ENCODE peak calls at places on chromosomes 16 and 17, in four cellular contexts. H is A549, B is H1, Y is K562. G is an unnamed sample.

GRCh38 chr17:8649157-8650118 is 18.9 kb upstream of the MYH10 start:
- DNase-seq in H (no peak), B (no peak), Y (no peak), G (no peak)

GRCh38 chr17:65956814-65957213 is 235.1 kb downstream of the CEP112 start:
- DNase-seq in H (no peak), B (no peak), Y (no peak), G (peak; percentile 11)

GRCh38 chr16:51149251-51149661 is 1.8 kb downstream of the SALL1 start:
- DNase-seq in H (no peak), B (no peak), Y (no peak), G (no peak)

GRCh38 chr17:7233701-7234099 is 617 bp downstream of the DVL2 start:
- DNase-seq in H (no peak), B (no peak), Y (no peak), G (no peak)

GRCh38 chr16:28090646-28091377 is 27.3 kb upstream of the GSG1L start:
- DNase-seq in H (no peak), B (peak; percentile 66), Y (peak; percentile 32), G (no peak)

GRCh38 chr16:25395528-25395927 is 137.9 kb upstream of the ZKSCAN2 start:
- DNase-seq in H (no peak), B (no peak), Y (no peak), G (no peak)

GRCh38 chr16:55433030-55433429 is 46.0 kb upstream of the MMP2 start:
- DNase-seq in H (no peak), B (no peak), Y (no peak), G (peak; percentile 42)

GRCh38 chr16:84315422-84315821 is 20.7 kb downstream of the WFDC1 start:
- DNase-seq in H (no peak), B (no peak), Y (no peak), G (peak; percentile 46)

GRCh38 chr16:79726902-79727301 is 126.4 kb upstream of the MAF start:
- DNase-seq in H (no peak), B (no peak), Y (no peak), G (no peak)

GRCh38 chr16:79728048-79728922 is 127.7 kb upstream of the MAF start:
- DNase-seq in H (no peak), B (peak; percentile 10), Y (no peak), G (no peak)

GRCh38 chr16:79721186-79721745 is 120.7 kb upstream of the MAF start:
- DNase-seq in H (no peak), B (no peak), Y (no peak), G (no peak)

GRCh38 chr16:79728923-79729240 is 128.3 kb upstream of the MAF start:
- DNase-seq in H (no peak), B (no peak), Y (no peak), G (no peak)

DNA sequence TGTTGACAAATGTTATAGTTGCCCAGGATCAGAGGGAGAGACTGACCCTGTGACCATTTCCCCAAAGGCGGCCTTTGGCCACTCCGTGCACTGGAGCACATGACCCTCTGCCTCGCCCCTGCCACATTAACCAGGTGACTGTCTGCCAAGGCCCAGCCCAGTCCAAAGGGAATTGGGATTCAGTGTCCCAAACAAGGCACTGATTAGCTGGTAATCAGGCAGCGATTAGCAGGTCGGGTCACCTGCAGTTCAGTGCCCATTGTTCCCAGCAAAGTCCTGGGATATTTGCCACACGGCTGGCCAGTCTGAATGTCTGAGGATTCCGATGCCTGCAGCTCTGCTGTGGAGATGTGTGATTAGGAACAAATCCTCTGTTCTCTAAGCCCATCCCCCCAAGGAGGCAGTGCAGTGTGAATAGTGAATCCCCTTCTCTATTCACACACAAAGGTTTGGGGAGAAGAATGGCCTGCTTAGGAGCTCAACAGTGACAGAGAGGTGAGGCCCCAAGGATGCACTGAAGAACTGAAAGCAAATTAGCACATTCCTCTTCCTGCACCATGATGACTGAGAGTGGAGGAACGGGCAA is 123.1 kb upstream of the MAF start:
- DNase-seq in H (no peak), B (no peak), Y (no peak), G (no peak)
- TF ChIP-seq RNF2 in H (no peak), B (no peak), Y (no peak), G (no peak)

GRCh38 chr17:323181-323580 is 29.4 kb downstream of the RPH3AL start:
- DNase-seq in H (no peak), B (no peak), Y (no peak), G (no peak)
- TF ChIP-seq RNF2 in H (no peak), B (no peak), Y (no peak), G (no peak)

GRCh38 chr17:50220811-50221210 is 19.4 kb upstream of the COL1A1 start:
- DNase-seq in H (no peak), B (no peak), Y (no peak), G (no peak)

GRCh38 chr17:50219939-50220465 is 18.6 kb upstream of the COL1A1 start:
- DNase-seq in H (no peak), B (no peak), Y (no peak), G (peak; percentile 87)

GRCh38 chr17:50219345-50219744 is 17.9 kb upstream of the COL1A1 start:
- DNase-seq in H (peak; percentile 71), B (no peak), Y (no peak), G (peak; percentile 47)

GRCh38 chr17:50218071-50218759 is 16.8 kb upstream of the COL1A1 start:
- DNase-seq in H (no peak), B (no peak), Y (no peak), G (no peak)

DNA sequence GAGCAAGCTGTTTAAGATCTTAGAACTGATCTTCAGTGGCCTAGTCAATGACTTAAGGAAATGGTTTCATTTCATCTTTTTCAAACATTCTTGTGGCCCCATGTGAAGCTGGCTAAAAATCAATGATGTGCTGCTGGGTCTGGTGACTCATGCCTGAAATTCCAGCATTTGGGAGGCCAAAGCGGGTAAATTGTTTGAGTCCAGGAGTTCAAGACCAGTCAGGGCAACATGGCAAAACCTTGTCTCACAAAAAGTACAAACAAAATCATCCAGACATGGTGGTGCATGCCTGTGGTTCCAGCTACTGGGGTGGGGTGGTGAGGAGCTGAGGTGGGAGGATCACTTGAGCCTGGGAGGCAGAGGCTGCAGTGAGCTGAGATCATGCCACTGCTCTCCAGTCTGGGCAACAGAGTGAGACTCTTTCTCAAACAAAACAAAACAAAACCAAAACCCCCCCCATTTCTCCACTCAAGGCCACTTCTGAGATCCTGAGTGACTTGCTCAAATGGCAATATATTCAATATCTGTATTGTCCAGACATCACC is 17.4 kb upstream of the COL1A1 start:
- DNase-seq in H (no peak), B (no peak), Y (no peak), G (peak; percentile 87)
- TF ChIP-seq RNF2 in H (no peak), B (no peak), Y (no peak), G (no peak)

DNA sequence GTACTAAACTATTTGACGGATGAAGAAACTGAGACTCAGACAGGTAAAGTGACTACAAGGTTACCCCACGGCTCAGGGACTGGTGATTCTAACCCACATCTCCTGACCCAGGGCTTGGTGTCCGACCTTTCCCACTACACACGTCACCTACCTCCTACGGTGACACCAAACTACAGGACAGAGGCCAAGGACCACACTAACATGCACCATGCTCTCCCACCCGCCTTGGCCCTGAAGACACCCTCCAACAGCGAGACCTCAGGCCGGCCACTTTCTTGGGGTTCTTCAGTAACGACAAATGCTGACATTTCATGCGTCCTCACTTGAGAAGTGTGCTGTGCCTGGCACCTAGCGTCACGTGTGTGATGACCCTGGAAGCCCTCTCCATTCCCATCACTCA is 6.4 kb downstream of the KNOP1 start:
- DNase-seq in H (no peak), B (no peak), Y (no peak), G (no peak)
- TF ChIP-seq RNF2 in H (no peak), B (no peak), Y (no peak), G (no peak)

GRCh38 chr16:31505483-31505882 is 2.7 kb downstream of the RUSF1 start:
- DNase-seq in H (no peak), B (no peak), Y (no peak), G (no peak)
- TF ChIP-seq RNF2 in H (no peak), B (no peak), Y (no peak), G (no peak)

G was measured in HepG2.